ENCODE peak calls at places on chromosome 21, in five cellular contexts. R is NB4, S is kidney, Y is MG63, E is skeletal muscle cell. A is an unnamed sample.

GRCh38 chr21:31173881-31174555 is 135.7 kb upstream of the KRTAP19-8 start:
- DNase-seq in E (no peak), Y (peak), S (no peak), R (no peak), A (no peak)

GRCh38 chr21:15206514-15206913 is 141.7 kb upstream of the NRIP1 start:
- DNase-seq in Y (no peak), S (no peak), R (no peak), E (no peak), A (no peak)

GRCh38 chr21:43983390-43983789 is 28.7 kb upstream of the TRAPPC10 start:
- DNase-seq in E (no peak), R (no peak), S (no peak), Y (no peak), A (no peak)

GRCh38 chr21:28993293-28993629 is 584 bp upstream of the LTN1 start:
- DNase-seq in S (no peak), E (no peak), R (no peak), Y (no peak), A (no peak)

GRCh38 chr21:20424943-20425342 is 573.3 kb upstream of the NCAM2 start:
- DNase-seq in E (no peak), Y (no peak), R (no peak), S (no peak), A (no peak)

GRCh38 chr21:31335957-31336738 is 7.9 kb downstream of the TIAM1 start:
- DNase-seq in R (no peak), S (no peak), Y (peak), E (peak), A (peak)

GRCh38 chr21:25457411-25457810 is 149.9 kb downstream of the MRPL39 start:
- DNase-seq in R (peak), S (no peak), E (no peak), Y (no peak), A (no peak)

GRCh38 chr21:46188226-46189212 is 4.3 kb upstream of the SPATC1L start:
- DNase-seq in R (peak), Y (no peak), E (peak), S (peak), A (peak)

GRCh38 chr21:17829472-17829871 is 10.3 kb upstream of the C21orf91 start:
- DNase-seq in E (no peak), R (no peak), Y (peak), S (no peak), A (no peak)

GRCh38 chr21:43718872-43719747 is at the start of gene PDXK:
- DNase-seq in Y (peak), R (peak), S (peak), E (no peak), A (peak)

GRCh38 chr21:32626633-32627196 is 14.5 kb upstream of the CFAP298 start:
- DNase-seq in E (peak), Y (no peak), S (no peak), R (no peak), A (no peak)

GRCh38 chr21:25964009-25964408 is 206.6 kb downstream of the APP start:
- DNase-seq in E (no peak), Y (no peak), R (peak), S (no peak), A (no peak)

GRCh38 chr21:43367296-43367695 is 59.6 kb downstream of the SIK1 start:
- DNase-seq in Y (no peak), S (no peak), E (no peak), R (no peak), A (no peak)

GRCh38 chr21:26572668-26573381 is at the start of gene CYYR1:
- DNase-seq in R (no peak), Y (peak), E (no peak), S (peak), A (peak)

GRCh38 chr21:31198575-31198974 is 145.5 kb downstream of the TIAM1 start:
- DNase-seq in E (no peak), R (peak), S (no peak), Y (no peak), A (no peak)

GRCh38 chr21:31222142-31222541 is 121.9 kb downstream of the TIAM1 start:
- DNase-seq in E (no peak), S (no peak), R (no peak), Y (no peak), A (no peak)

GRCh38 chr21:46080171-46081021 is 17.5 kb upstream of the COL6A2 start:
- DNase-seq in R (no peak), S (peak), E (no peak), Y (no peak), A (peak)

GRCh38 chr21:21200939-21201610 is 202.9 kb downstream of the NCAM2 start:
- DNase-seq in S (no peak), R (no peak), Y (no peak), E (no peak), A (no peak)

GRCh38 chr21:26388731-26389231 is 184.3 kb downstream of the CYYR1 start:
- DNase-seq in S (no peak), E (peak), R (no peak), Y (no peak), A (no peak)

GRCh38 chr21:38811257-38811656 is 5.5 kb downstream of the ETS2 start:
- DNase-seq in Y (peak), R (no peak), E (peak), S (no peak), A (no peak)

GRCh38 chr21:16536661-16537359 is 807.0 kb downstream of the USP25 start:
- DNase-seq in S (no peak), Y (peak), E (no peak), R (no peak), A (no peak)

GRCh38 chr21:44872266-44872567 is 1.3 kb downstream of the PTTG1IP start:
- DNase-seq in Y (no peak), S (no peak), E (no peak), R (no peak), A (no peak)

GRCh38 chr21:39007532-39007931 is 175.7 kb downstream of the PSMG1 start:
- DNase-seq in S (no peak), R (no peak), E (no peak), Y (no peak), A (no peak)

GRCh38 chr21:25313891-25314646 is 293.2 kb downstream of the MRPL39 start:
- DNase-seq in E (no peak), Y (no peak), S (no peak), R (peak), A (no peak)

GRCh38 chr21:26148071-26148470 is 22.5 kb downstream of the APP start:
- DNase-seq in Y (no peak), R (no peak), S (peak), E (no peak), A (no peak)

GRCh38 chr21:45935628-45936027 is 45.9 kb upstream of the COL6A1 start:
- DNase-seq in R (no peak), S (no peak), Y (no peak), E (peak), A (no peak)

GRCh38 chr21:26443867-26444266 is 129.2 kb downstream of the CYYR1 start:
- DNase-seq in Y (no peak), E (no peak), R (no peak), S (no peak), A (no peak)

GRCh38 chr21:45594721-45595489 is 48.6 kb upstream of the PCBP3 start:
- DNase-seq in R (no peak), S (peak), E (no peak), Y (no peak), A (peak)

GRCh38 chr21:44748621-44749020 is 37.2 kb upstream of the TSPEAR start:
- DNase-seq in R (no peak), Y (no peak), S (no peak), E (no peak), A (no peak)

GRCh38 chr21:38930838-38931237 is 125.1 kb downstream of the ETS2 start:
- DNase-seq in Y (no peak), E (peak), R (peak), S (no peak), A (no peak)

GRCh38 chr21:32463367-32463766 is 50.9 kb downstream of the EVA1C start:
- DNase-seq in Y (peak), E (no peak), R (no peak), S (peak), A (no peak)

GRCh38 chr21:28229811-28230210 is 762.9 kb downstream of the LTN1 start:
- DNase-seq in E (peak), Y (no peak), R (no peak), S (no peak), A (no peak)

GRCh38 chr21:28298251-28298672 is 694.4 kb downstream of the LTN1 start:
- DNase-seq in S (no peak), R (no peak), E (no peak), Y (peak), A (no peak)

GRCh38 chr21:29987762-29988161 is 48.0 kb upstream of the GRIK1 start:
- DNase-seq in E (no peak), S (no peak), Y (no peak), R (no peak), A (no peak)

GRCh38 chr21:20728691-20729090 is 269.5 kb upstream of the NCAM2 start:
- DNase-seq in Y (no peak), E (no peak), S (no peak), R (no peak), A (no peak)

GRCh38 chr21:31045841-31046240 is 7.6 kb upstream of the KRTAP19-8 start:
- DNase-seq in E (no peak), R (no peak), Y (no peak), S (no peak), A (no peak)

GRCh38 chr21:28419110-28419509 is 573.6 kb downstream of the LTN1 start:
- DNase-seq in E (peak), Y (no peak), S (no peak), R (no peak), A (no peak)

GRCh38 chr21:26624983-26625519 is 52.0 kb upstream of the CYYR1 start:
- DNase-seq in Y (no peak), E (no peak), S (no peak), R (no peak), A (no peak)

GRCh38 chr21:33110340-33110715 is 40.4 kb downstream of the OLIG1 start:
- DNase-seq in R (no peak), S (no peak), E (no peak), Y (no peak), A (no peak)

GRCh38 chr21:41880153-41880552 is 1.0 kb upstream of the PRDM15 start:
- DNase-seq in S (no peak), R (no peak), Y (no peak), E (no peak), A (no peak)
- H3K4me3 ChIP-seq in S (no peak), R (peak), Y (peak), E (no peak), A (no peak)

GRCh38 chr21:34881894-34882371 is 167.2 kb downstream of the RUNX1 start:
- DNase-seq in R (no peak), S (no peak), E (no peak), Y (no peak), A (no peak)
- H3K4me3 ChIP-seq in R (peak), S (no peak), E (peak), Y (peak), A (peak)

DNA sequence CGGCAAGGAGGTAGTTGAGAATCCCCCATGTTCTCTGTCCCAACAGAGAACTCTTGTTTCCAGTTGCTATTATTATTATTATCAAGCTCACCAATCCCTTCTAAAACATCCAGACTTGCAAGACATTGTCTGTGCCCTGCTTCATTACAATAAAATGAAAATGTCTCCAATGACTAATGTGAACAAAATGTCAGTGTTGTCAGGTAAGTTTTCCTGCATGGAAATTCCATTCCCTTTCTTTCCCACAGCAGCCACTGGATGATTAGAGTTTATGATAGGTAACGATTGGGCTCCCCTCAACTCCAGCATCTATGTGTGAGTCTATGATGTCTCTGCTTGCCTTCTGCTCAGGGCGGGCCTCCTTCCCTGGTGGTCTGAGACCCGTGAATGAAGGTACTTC is 8.9 kb upstream of the DYRK1A start:
- DNase-seq in R (no peak), S (no peak), Y (no peak), E (no peak), A (no peak)
- H3K4me3 ChIP-seq in R (peak), S (no peak), Y (no peak), E (no peak), A (no peak)

GRCh38 chr21:36323032-36323431 is 3.0 kb downstream of the MORC3 start:
- DNase-seq in E (no peak), R (peak), Y (no peak), S (no peak), A (no peak)
- H3K4me3 ChIP-seq in E (no peak), R (peak), Y (no peak), S (no peak), A (no peak)

DNA sequence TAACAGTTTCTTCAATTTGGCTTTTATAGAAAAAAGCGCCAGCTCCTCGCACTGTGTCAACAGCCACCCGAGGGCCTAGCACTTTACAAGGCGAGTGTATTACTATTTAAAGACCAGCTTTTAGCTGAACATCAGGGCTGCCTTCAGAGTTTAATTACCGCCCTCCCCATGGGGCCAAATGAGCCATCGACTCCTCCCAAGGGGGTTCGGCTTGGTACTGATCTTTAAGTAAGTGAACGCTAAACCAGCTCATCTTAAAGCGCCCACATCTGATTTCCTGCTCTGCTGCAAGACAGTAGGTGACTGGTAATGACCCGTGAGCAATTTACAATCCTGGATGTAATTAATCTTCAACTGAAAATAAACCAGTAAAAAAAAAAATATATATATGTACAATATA is 298.8 kb downstream of the DSCAM start:
- DNase-seq in R (no peak), E (no peak), Y (no peak), S (no peak), A (no peak)
- H3K4me3 ChIP-seq in R (no peak), E (no peak), Y (no peak), S (no peak), A (no peak)

A was measured in RWPE2.